ENCODE peak calls at places on chromosome 19, in five cellular contexts. N, K, P, I and G are unnamed samples.

GRCh38 chr19:1041272-1041834 is 1.4 kb downstream of the ABCA7 start:
- DNase-seq in N (no peak), K (no peak), P (no peak), I (no peak), G (no peak)

GRCh38 chr19:15467734-15468214 is 3.4 kb upstream of the RASAL3 start:
- DNase-seq in N (no peak), K (no peak), P (no peak), I (no peak), G (no peak)

GRCh38 chr19:56133858-56134654 is 7.0 kb upstream of the ZNF444 start:
- DNase-seq in N (no peak), K (peak; percentile 77), P (no peak), I (no peak), G (no peak)

GRCh38 chr19:29622191-29623070 is 16.3 kb downstream of the POP4 start:
- DNase-seq in N (no peak), K (no peak), P (no peak), I (no peak), G (no peak)

GRCh38 chr19:29893606-29894284 is 48.3 kb upstream of the URI1 start:
- DNase-seq in N (no peak), K (no peak), P (no peak), I (no peak), G (no peak)

GRCh38 chr19:36169084-36169760 is 17.0 kb upstream of the COX7A1 start:
- DNase-seq in N (no peak), K (no peak), P (peak; percentile 87), I (no peak), G (no peak)

GRCh38 chr19:12720851-12721655 is 2.7 kb downstream of the TNPO2 start:
- DNase-seq in N (no peak), K (no peak), P (no peak), I (no peak), G (no peak)

GRCh38 chr19:2340496-2341246 is 12.2 kb downstream of the SPPL2B start:
- DNase-seq in N (no peak), K (no peak), P (no peak), I (no peak), G (no peak)

GRCh38 chr19:9406798-9407352 is 28.5 kb downstream of the ZNF266 start:
- DNase-seq in N (peak; percentile 0), K (peak; percentile 68), P (peak; percentile 94), I (peak; percentile 9), G (peak; percentile 1)

GRCh38 chr19:37998801-37999308 is 91.8 kb downstream of the SIPA1L3 start:
- DNase-seq in N (no peak), K (no peak), P (no peak), I (no peak), G (no peak)